ENCODE peak calls at places on chromosomes 16 and 17, in six cellular contexts. R is right lobe of liver, C is coronary artery, A is progenitor cell of endocrine pancreas, H is suprapubic skin, N is lower leg skin. T is an unnamed sample.

GRCh38 chr17:63419398-63419797 is 26.7 kb downstream of the CYB561 start:
- DNase-seq in N (no peak), C (no peak), H (no peak), A (no peak), R (no peak), T (no peak)

GRCh38 chr16:57594531-57595031 is 33.8 kb upstream of the ADGRG1 start:
- DNase-seq in C (no peak), N (no peak), A (no peak), R (no peak), H (peak; percentile 41), T (peak; percentile 36)

GRCh38 chr16:31002252-31002700 is 8.2 kb downstream of the STX1B start:
- DNase-seq in R (no peak), C (no peak), N (no peak), H (no peak), A (no peak), T (no peak)

GRCh38 chr16:50932348-50932916 is 190.5 kb downstream of the CYLD start:
- DNase-seq in C (no peak), H (no peak), R (no peak), N (no peak), A (no peak), T (no peak)

GRCh38 chr17:57407287-57408063 is 151.2 kb downstream of the MSI2 start:
- DNase-seq in H (no peak), R (no peak), C (no peak), A (no peak), N (no peak), T (no peak)

GRCh38 chr17:16120937-16121336 is 94.4 kb downstream of the NCOR1 start:
- DNase-seq in N (no peak), R (no peak), H (no peak), C (no peak), A (no peak), T (no peak)

GRCh38 chr17:61808442-61808841 is 54.9 kb downstream of the BRIP1 start:
- DNase-seq in H (no peak), N (no peak), R (no peak), A (no peak), C (no peak), T (no peak)

GRCh38 chr17:31318298-31319190 is 2.9 kb downstream of the EVI2A start:
- DNase-seq in R (no peak), C (no peak), A (no peak), N (peak; percentile 62), H (no peak), T (no peak)

GRCh38 chr16:50781043-50781442 is 39.2 kb downstream of the CYLD start:
- DNase-seq in A (no peak), H (no peak), C (no peak), R (no peak), N (no peak), T (no peak)

GRCh38 chr17:15121426-15121825 is 143.7 kb downstream of the PMP22 start:
- DNase-seq in N (no peak), H (no peak), A (no peak), C (no peak), R (no peak), T (no peak)

GRCh38 chr17:42023524-42024349 is 3.8 kb downstream of the NKIRAS2 start:
- DNase-seq in A (no peak), C (no peak), N (peak; percentile 36), R (no peak), H (no peak), T (no peak)

GRCh38 chr16:72015124-72015523 is 6.6 kb downstream of the DHODH start:
- DNase-seq in A (no peak), C (no peak), N (no peak), R (no peak), H (no peak), T (no peak)

GRCh38 chr17:58527949-58528348 is 13.5 kb upstream of the MTMR4 start:
- DNase-seq in R (no peak), H (no peak), C (no peak), N (no peak), A (no peak), T (no peak)

GRCh38 chr17:75904749-75905521 is at the start of gene MRPL38:
- DNase-seq in H (peak; percentile 94), C (peak; percentile 94), R (peak; percentile 97), N (peak; percentile 88), A (peak; percentile 96), T (peak; percentile 99)

GRCh38 chr16:69930117-69930776 is 20.9 kb upstream of the CLEC18A start:
- DNase-seq in H (peak; percentile 44), C (peak; percentile 78), R (no peak), A (peak; percentile 42), N (no peak), T (no peak)

GRCh38 chr17:17902357-17902756 is 65.6 kb upstream of the SREBF1 start:
- DNase-seq in H (no peak), C (no peak), N (no peak), A (no peak), R (no peak), T (no peak)

GRCh38 chr17:20961551-20961950 is 81.3 kb downstream of the USP22 start:
- DNase-seq in N (no peak), R (no peak), H (no peak), C (no peak), A (no peak), T (no peak)

GRCh38 chr16:29645699-29646187 is 17.3 kb upstream of the SPN start:
- DNase-seq in N (no peak), C (no peak), R (no peak), A (no peak), H (no peak), T (no peak)

GRCh38 chr17:83152221-83152744 is 72.9 kb downstream of the METRNL start:
- DNase-seq in H (no peak), C (no peak), R (no peak), N (peak; percentile 10), A (no peak), T (peak; percentile 84)

GRCh38 chr17:43784068-43784467 is 3.8 kb downstream of the CFAP97D1 start:
- DNase-seq in N (no peak), R (no peak), A (no peak), C (no peak), H (no peak), T (no peak)

GRCh38 chr17:17514993-17515920 is 19.1 kb upstream of the RASD1 start:
- DNase-seq in R (no peak), A (no peak), N (no peak), C (no peak), H (no peak), T (no peak)

DNA sequence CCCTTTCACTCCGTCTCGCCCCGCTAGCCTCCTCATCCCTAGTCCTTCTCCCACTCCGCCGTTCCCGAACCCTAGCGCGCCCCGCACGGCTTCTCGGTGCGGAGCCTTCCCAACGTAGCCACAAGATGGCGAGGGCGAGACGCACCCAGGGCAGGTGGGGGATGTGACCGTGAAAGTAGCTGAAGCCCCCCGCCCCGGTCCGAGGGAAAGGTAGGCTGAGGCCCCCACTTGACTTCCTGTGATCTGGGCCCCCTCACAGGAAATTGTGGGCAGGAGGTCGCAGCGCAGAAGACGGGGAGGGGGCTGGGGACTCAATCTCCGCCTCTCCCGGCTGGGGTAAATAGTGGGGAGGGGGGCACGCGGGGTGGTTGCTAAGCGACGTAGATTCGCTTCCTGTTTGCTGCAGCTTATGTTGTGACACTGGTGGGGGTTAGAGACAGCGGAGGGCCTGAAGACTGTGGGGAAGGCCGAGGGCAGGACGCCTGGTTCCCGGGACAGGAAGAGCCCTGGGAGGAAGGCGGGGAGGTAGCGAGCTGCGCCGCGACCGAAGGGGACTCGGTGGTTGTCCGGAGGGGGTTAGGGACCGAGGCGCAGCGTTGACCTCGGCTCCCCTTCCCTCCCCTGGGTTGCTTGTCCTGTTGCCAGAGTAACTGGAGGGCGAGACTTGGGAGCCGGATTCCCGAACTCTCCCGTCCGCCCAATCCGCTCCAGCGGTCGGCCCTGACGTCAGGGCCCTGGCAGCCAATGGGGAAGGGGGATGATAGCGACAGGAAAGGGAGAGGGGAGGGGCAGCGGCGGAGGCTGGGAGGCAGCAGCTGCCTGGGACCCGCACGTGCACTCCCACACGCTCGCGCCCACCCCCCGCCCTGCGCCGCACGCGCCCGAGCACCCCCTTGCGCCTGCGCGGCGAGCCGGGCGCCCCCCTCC is 1.1 kb downstream of the KDM6B start:
- DNase-seq in A (peak; percentile 93), C (peak; percentile 98), H (peak; percentile 99), R (peak; percentile 99), N (peak; percentile 96), T (peak; percentile 99)
- TF ChIP-seq CTCF in A (peak; percentile 75), C (peak; percentile 77), H (peak; percentile 83), R (peak; percentile 53), N (no peak), T (peak; percentile 90)

DNA sequence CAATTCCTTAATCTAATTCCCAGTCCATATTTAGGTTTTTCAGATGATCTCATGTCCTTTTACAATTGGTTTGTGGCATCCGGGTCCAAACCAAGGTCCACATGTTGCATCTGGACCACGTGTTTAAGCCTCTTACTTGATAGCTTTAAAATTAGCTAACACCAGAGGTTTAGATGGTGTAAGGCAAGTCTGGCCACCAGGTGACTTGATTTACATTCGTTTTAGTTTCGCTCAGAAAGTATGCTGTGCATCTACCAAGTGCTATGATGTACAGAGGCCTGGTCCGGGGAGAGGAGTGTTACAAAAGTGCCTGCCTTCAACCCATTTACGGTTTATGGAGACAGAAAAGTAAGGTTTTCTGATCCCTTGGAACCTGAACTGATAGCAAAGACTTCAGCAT is 878 bp upstream of the DNAJA2 start:
- DNase-seq in H (no peak), A (no peak), C (no peak), R (no peak), N (no peak), T (peak; percentile 23)
- TF ChIP-seq CTCF in H (no peak), A (no peak), C (no peak), R (no peak), N (no peak), T (no peak)

DNA sequence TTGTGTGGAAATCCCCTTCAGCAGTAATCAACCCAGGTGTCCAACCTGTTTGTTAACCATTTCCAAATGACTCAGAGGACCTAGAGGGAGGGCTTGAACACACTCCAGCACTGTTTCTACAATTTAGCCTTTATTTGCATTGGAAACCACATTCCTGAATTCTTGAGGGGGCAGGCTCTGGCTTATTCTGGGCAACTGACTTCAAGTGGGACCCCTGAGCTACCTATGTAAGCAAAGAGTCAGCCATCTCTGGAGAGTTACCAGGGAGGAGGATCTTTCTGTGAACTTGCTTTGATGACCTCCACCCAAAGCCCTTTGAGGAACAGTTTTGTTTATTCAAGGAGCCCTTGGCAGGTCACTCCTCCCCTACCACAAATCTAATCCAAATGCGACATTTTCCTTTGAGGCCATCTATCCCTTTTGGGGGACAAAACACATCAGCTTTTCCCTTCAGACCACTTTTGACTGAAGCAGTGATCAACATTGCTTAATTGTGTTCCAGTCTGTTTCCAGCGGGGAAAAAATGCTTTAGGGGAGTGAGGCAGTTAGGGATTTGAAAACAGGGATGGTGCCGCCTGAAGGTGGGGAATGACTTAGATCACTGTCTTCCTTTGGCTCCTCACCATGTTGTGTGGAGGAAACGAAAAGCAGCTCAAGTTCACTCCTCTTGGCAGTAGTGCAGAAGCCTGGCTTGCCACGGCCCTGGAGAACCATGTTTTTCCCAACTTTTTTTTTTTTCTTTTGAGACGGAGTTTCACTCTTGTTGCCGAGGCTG is 46.2 kb downstream of the TUBD1 start:
- DNase-seq in H (peak; percentile 80), C (no peak), R (no peak), N (peak; percentile 86), A (no peak), T (no peak)
- TF ChIP-seq CTCF in H (no peak), C (no peak), R (no peak), N (no peak), A (no peak), T (no peak)

DNA sequence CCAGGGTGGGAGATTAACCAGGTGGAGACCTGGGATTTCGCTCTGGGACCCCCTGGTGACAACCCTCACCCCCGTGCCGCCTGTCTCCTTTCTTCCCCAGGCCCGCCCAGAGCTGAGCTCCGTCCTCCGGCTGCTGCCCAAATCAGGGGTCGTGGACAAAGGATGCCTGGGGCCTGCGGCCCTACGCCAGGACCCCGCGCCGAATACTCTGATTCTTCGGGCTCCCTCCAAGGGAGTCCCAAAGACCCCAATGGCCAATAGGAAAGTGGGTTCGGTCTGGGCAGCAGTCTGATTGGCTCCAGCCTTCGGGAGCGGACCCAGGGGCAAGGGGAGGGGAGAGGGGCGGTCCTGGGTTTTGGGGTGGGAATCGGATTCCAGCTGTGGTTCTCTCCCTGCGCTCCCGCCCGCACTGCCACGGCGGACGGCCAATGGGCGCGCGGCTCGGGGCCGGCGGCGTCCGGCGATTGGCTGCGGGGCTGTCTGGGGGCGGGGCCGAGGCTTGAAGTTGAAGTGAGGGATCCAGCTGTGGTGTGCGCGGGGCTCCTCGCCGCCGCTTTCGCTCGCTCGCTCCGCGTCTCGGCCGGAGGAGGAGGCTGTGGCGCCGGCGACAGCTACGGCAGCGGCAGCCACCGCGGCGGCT is at the start of gene CACNA1G:
- DNase-seq in C (peak; percentile 94), A (peak; percentile 90), H (peak; percentile 96), N (peak; percentile 90), R (peak; percentile 83), T (peak; percentile 96)
- TF ChIP-seq CTCF in C (no peak), A (no peak), H (no peak), N (no peak), R (no peak), T (no peak)

T was measured in osteocyte.